ENCODE peak calls at places on chromosome 2, in six cellular contexts. One of them, this sample, is unnamed.

GRCh38 chr2:188675391-188676011 is 298.7 kb upstream of the COL3A1 start:
- DNase-seq in nucleus accumbens: no peak
- DNase-seq in breast epithelium: no peak
- DNase-seq in HFFc6: peak; percentile 77
- DNase-seq in H9: no peak
- DNase-seq in left kidney: no peak
- DNase-seq in this sample: no peak

GRCh38 chr2:132503621-132504200 is 87.1 kb downstream of the GPR39 start:
- DNase-seq in left kidney: no peak
- DNase-seq in HFFc6: peak; percentile 3
- DNase-seq in H9: no peak
- DNase-seq in nucleus accumbens: no peak
- DNase-seq in breast epithelium: no peak
- DNase-seq in this sample: no peak

GRCh38 chr2:98908909-98909308 is 27.1 kb downstream of the CRACDL start:
- DNase-seq in nucleus accumbens: no peak
- DNase-seq in H9: no peak
- DNase-seq in breast epithelium: no peak
- DNase-seq in HFFc6: peak; percentile 21
- DNase-seq in left kidney: peak; percentile 16
- DNase-seq in this sample: no peak

GRCh38 chr2:229910147-229910831 is 11.5 kb downstream of the TRIP12 start:
- DNase-seq in H9: no peak
- DNase-seq in breast epithelium: no peak
- DNase-seq in nucleus accumbens: no peak
- DNase-seq in HFFc6: no peak
- DNase-seq in left kidney: peak; percentile 9
- DNase-seq in this sample: peak; percentile 15

GRCh38 chr2:2101924-2102323 is 229.2 kb downstream of the MYT1L start:
- DNase-seq in breast epithelium: no peak
- DNase-seq in left kidney: no peak
- DNase-seq in nucleus accumbens: no peak
- DNase-seq in H9: no peak
- DNase-seq in HFFc6: no peak
- DNase-seq in this sample: no peak

GRCh38 chr2:129903586-129904425 is 75.7 kb upstream of the RAB6C start:
- DNase-seq in HFFc6: no peak
- DNase-seq in nucleus accumbens: no peak
- DNase-seq in left kidney: peak; percentile 82
- DNase-seq in breast epithelium: no peak
- DNase-seq in H9: peak; percentile 88
- DNase-seq in this sample: no peak

GRCh38 chr2:171706152-171706803 is 19.0 kb downstream of the DYNC1I2 start:
- DNase-seq in nucleus accumbens: no peak
- DNase-seq in HFFc6: peak; percentile 37
- DNase-seq in H9: no peak
- DNase-seq in breast epithelium: no peak
- DNase-seq in left kidney: no peak
- DNase-seq in this sample: peak; percentile 29

GRCh38 chr2:98372121-98372520 is 25.9 kb downstream of the CNGA3 start:
- DNase-seq in H9: no peak
- DNase-seq in HFFc6: no peak
- DNase-seq in nucleus accumbens: no peak
- DNase-seq in left kidney: no peak
- DNase-seq in breast epithelium: no peak
- DNase-seq in this sample: no peak

GRCh38 chr2:241774419-241775222 is 2.0 kb upstream of the GAL3ST2 start:
- DNase-seq in H9: peak; percentile 28
- DNase-seq in HFFc6: peak; percentile 86
- DNase-seq in breast epithelium: no peak
- DNase-seq in nucleus accumbens: no peak
- DNase-seq in left kidney: no peak
- DNase-seq in this sample: no peak

GRCh38 chr2:22397847-22398246 is 987.1 kb upstream of the KLHL29 start:
- DNase-seq in nucleus accumbens: no peak
- DNase-seq in breast epithelium: no peak
- DNase-seq in H9: no peak
- DNase-seq in left kidney: no peak
- DNase-seq in HFFc6: no peak
- DNase-seq in this sample: no peak

GRCh38 chr2:28492276-28492675 is 3.6 kb upstream of the PLB1 start:
- DNase-seq in left kidney: no peak
- DNase-seq in nucleus accumbens: no peak
- DNase-seq in H9: no peak
- DNase-seq in HFFc6: no peak
- DNase-seq in breast epithelium: no peak
- DNase-seq in this sample: no peak

GRCh38 chr2:169891593-169892298 is 64.5 kb downstream of the UBR3 start:
- DNase-seq in HFFc6: no peak
- DNase-seq in breast epithelium: no peak
- DNase-seq in H9: no peak
- DNase-seq in left kidney: no peak
- DNase-seq in nucleus accumbens: no peak
- DNase-seq in this sample: no peak

GRCh38 chr2:84701880-84702279 is 179.0 kb downstream of the TRABD2A start:
- DNase-seq in left kidney: no peak
- DNase-seq in breast epithelium: no peak
- DNase-seq in HFFc6: peak; percentile 96
- DNase-seq in nucleus accumbens: no peak
- DNase-seq in H9: no peak
- DNase-seq in this sample: no peak

GRCh38 chr2:26864646-26865045 is 16.7 kb downstream of the DPYSL5 start:
- DNase-seq in left kidney: no peak
- DNase-seq in breast epithelium: no peak
- DNase-seq in HFFc6: no peak
- DNase-seq in nucleus accumbens: no peak
- DNase-seq in H9: no peak
- DNase-seq in this sample: no peak

GRCh38 chr2:128388414-128389032 is 69.9 kb upstream of the HS6ST1 start:
- DNase-seq in nucleus accumbens: no peak
- DNase-seq in breast epithelium: peak; percentile 30
- DNase-seq in H9: peak; percentile 24
- DNase-seq in HFFc6: no peak
- DNase-seq in left kidney: no peak
- DNase-seq in this sample: peak; percentile 9

GRCh38 chr2:97704989-97705388 is 8.4 kb upstream of the ZAP70 start:
- DNase-seq in breast epithelium: no peak
- DNase-seq in left kidney: no peak
- DNase-seq in H9: peak; percentile 10
- DNase-seq in nucleus accumbens: no peak
- DNase-seq in HFFc6: no peak
- DNase-seq in this sample: peak; percentile 52

This sample was measured in naive thymus-derived CD8-positive, alpha-beta T cell.